ENCODE peak calls at places on chromosomes 5 and 9, in five cellular contexts. P is suprapubic skin; B is Ammon's horn; K is NCI-H1436; T is stimulated activated naive B cell treated with anti-CD40 and anti-IgM and Interleukin-4, amounts not matched to agents 10 μg/mL and 1 μg/mL and 100 μg/mL, for 72 hours. X is an unnamed sample.

GRCh38 chr5:172620506-172620905 is 20.6 kb upstream of the NEURL1B start:
- DNase-seq in P (no peak), B (no peak), K (no peak), T (no peak), X (no peak)

GRCh38 chr9:133607976-133608375 is 1.2 kb downstream of the FAM163B start:
- DNase-seq in P (no peak), B (no peak), K (no peak), T (no peak), X (no peak)

GRCh38 chr9:69867081-69867814 is 46.6 kb downstream of the CFAP95 start:
- DNase-seq in P (no peak), B (no peak), K (no peak), T (no peak), X (no peak)

GRCh38 chr9:86846679-86847078 is 100.6 kb downstream of the GAS1 start:
- DNase-seq in P (no peak), B (no peak), K (no peak), T (no peak), X (no peak)

GRCh38 chr9:32251539-32251938 is 132.9 kb upstream of the ACO1 start:
- DNase-seq in P (no peak), B (peak; percentile 75), K (peak; percentile 63), T (peak; percentile 9), X (no peak)

GRCh38 chr9:75265525-75265972 is 177.2 kb downstream of the OSTF1 start:
- DNase-seq in P (no peak), B (peak; percentile 57), K (peak; percentile 0), T (peak; percentile 3), X (peak; percentile 5)

GRCh38 chr5:68884893-68885292 is 208.9 kb upstream of the SLC30A5 start:
- DNase-seq in P (no peak), B (peak; percentile 52), K (no peak), T (no peak), X (no peak)

GRCh38 chr5:57382665-57383064 is 99.9 kb downstream of the ACTBL2 start:
- DNase-seq in P (no peak), B (no peak), K (no peak), T (no peak), X (no peak)

GRCh38 chr5:53418409-53418808 is 62.0 kb upstream of the FST start:
- DNase-seq in P (no peak), B (no peak), K (no peak), T (no peak), X (no peak)

GRCh38 chr5:175640108-175640507 is 17.8 kb upstream of the HRH2 start:
- DNase-seq in P (no peak), B (no peak), K (no peak), T (no peak), X (no peak)

GRCh38 chr5:170986598-170986997 is 124.8 kb downstream of the RANBP17 start:
- DNase-seq in P (no peak), B (peak; percentile 13), K (peak; percentile 2), T (no peak), X (no peak)

GRCh38 chr9:95808001-95808400 is 67.5 kb upstream of the ERCC6L2 start:
- DNase-seq in P (no peak), B (no peak), K (no peak), T (no peak), X (no peak)

GRCh38 chr5:87885727-87886126 is 382.9 kb downstream of the TMEM161B start:
- DNase-seq in P (no peak), B (no peak), K (no peak), T (no peak), X (no peak)

GRCh38 chr5:56601641-56602071 is 213.7 kb upstream of the MAP3K1 start:
- DNase-seq in P (no peak), B (no peak), K (peak; percentile 62), T (no peak), X (no peak)

GRCh38 chr5:179264641-179265528 is 80.4 kb downstream of the ADAMTS2 start:
- DNase-seq in P (peak; percentile 70), B (no peak), K (no peak), T (no peak), X (no peak)

GRCh38 chr5:136057401-136057951 is 28.7 kb downstream of the TGFBI start:
- DNase-seq in P (no peak), B (no peak), K (no peak), T (no peak), X (no peak)

GRCh38 chr9:73872693-73873092 is 624.4 kb upstream of the RORB start:
- DNase-seq in P (no peak), B (no peak), K (no peak), T (no peak), X (no peak)

GRCh38 chr5:156838966-156839365 is 11.1 kb upstream of the PPP1R2B start:
- DNase-seq in P (no peak), B (peak; percentile 57), K (no peak), T (no peak), X (no peak)

GRCh38 chr5:39118638-39119037 is 44.4 kb upstream of the RICTOR start:
- DNase-seq in P (no peak), B (no peak), K (no peak), T (no peak), X (no peak)

GRCh38 chr5:3352711-3353110 is 242.9 kb upstream of the IRX1 start:
- DNase-seq in P (no peak), B (no peak), K (no peak), T (no peak), X (no peak)

GRCh38 chr5:178278358-178279023 is 45.9 kb upstream of the PHYKPL start:
- DNase-seq in P (no peak), B (no peak), K (no peak), T (no peak), X (no peak)

GRCh38 chr5:126780165-126780827 is 3.4 kb downstream of the LMNB1 start:
- DNase-seq in P (no peak), B (peak; percentile 78), K (peak; percentile 60), T (no peak), X (no peak)

GRCh38 chr5:150590979-150591411 is 49.5 kb upstream of the SYNPO start:
- DNase-seq in P (peak; percentile 55), B (peak; percentile 43), K (no peak), T (no peak), X (no peak)

GRCh38 chr5:122442938-122443337 is 130.9 kb downstream of the SNCAIP start:
- DNase-seq in P (no peak), B (no peak), K (no peak), T (peak; percentile 9), X (no peak)

GRCh38 chr9:72315089-72315509 is 49.9 kb downstream of the ZFAND5 start:
- DNase-seq in P (peak; percentile 77), B (peak; percentile 71), K (no peak), T (no peak), X (no peak)

GRCh38 chr9:86721843-86722705 is 225.2 kb downstream of the GAS1 start:
- DNase-seq in P (no peak), B (no peak), K (no peak), T (no peak), X (no peak)

GRCh38 chr5:116546033-116546742 is 28.4 kb downstream of the SEMA6A start:
- DNase-seq in P (no peak), B (no peak), K (no peak), T (no peak), X (no peak)

GRCh38 chr5:36521838-36522745 is 84.3 kb upstream of the SLC1A3 start:
- DNase-seq in P (no peak), B (no peak), K (no peak), T (no peak), X (no peak)

GRCh38 chr5:38607396-38607795 is 51.0 kb upstream of the LIFR start:
- DNase-seq in P (no peak), B (no peak), K (no peak), T (no peak), X (no peak)

GRCh38 chr5:147554285-147554817 is 44.5 kb upstream of the DPYSL3 start:
- DNase-seq in P (no peak), B (peak; percentile 42), K (peak; percentile 19), T (no peak), X (no peak)

GRCh38 chr9:119675951-119676350 is 306.7 kb upstream of the BRINP1 start:
- DNase-seq in P (no peak), B (no peak), K (no peak), T (no peak), X (no peak)

GRCh38 chr5:61280205-61280604 is 51.9 kb upstream of the ZSWIM6 start:
- DNase-seq in P (no peak), B (no peak), K (peak; percentile 91), T (peak; percentile 18), X (no peak)

X was measured in Panc1.